ENCODE peak calls at places on chromosomes 13 and 19, in six cellular contexts. One of them, this sample, is unnamed.

GRCh38 chr13:20825476-20825875 is 51.7 kb upstream of the EEF1AKMT1 start:
- DNase-seq in HCT116: no peak
- DNase-seq in A549: no peak
- DNase-seq in vagina: no peak
- DNase-seq in Peyer's patch: no peak
- DNase-seq in body of pancreas: no peak
- DNase-seq in this sample: no peak

GRCh38 chr13:87120476-87120875 is 550.7 kb upstream of the SLITRK5 start:
- DNase-seq in Peyer's patch: no peak
- DNase-seq in body of pancreas: no peak
- DNase-seq in vagina: no peak
- DNase-seq in A549: no peak
- DNase-seq in HCT116: no peak
- DNase-seq in this sample: no peak

GRCh38 chr19:52949422-52949821 is 13.3 kb downstream of the ZNF816 start:
- DNase-seq in A549: no peak
- DNase-seq in Peyer's patch: no peak
- DNase-seq in body of pancreas: no peak
- DNase-seq in HCT116: no peak
- DNase-seq in vagina: no peak
- DNase-seq in this sample: no peak

GRCh38 chr13:114142640-114143490 is 10.4 kb upstream of the RASA3 start:
- DNase-seq in vagina: no peak
- DNase-seq in A549: no peak
- DNase-seq in Peyer's patch: peak
- DNase-seq in HCT116: no peak
- DNase-seq in body of pancreas: peak
- DNase-seq in this sample: no peak

GRCh38 chr13:84844473-84844872 is 954.7 kb downstream of the SLITRK6 start:
- DNase-seq in vagina: no peak
- DNase-seq in A549: peak
- DNase-seq in HCT116: peak
- DNase-seq in Peyer's patch: no peak
- DNase-seq in body of pancreas: no peak
- DNase-seq in this sample: no peak

GRCh38 chr13:107964356-107964755 is 251.0 kb downstream of the LIG4 start:
- DNase-seq in HCT116: no peak
- DNase-seq in body of pancreas: no peak
- DNase-seq in A549: no peak
- DNase-seq in vagina: no peak
- DNase-seq in Peyer's patch: no peak
- DNase-seq in this sample: no peak

GRCh38 chr19:38554676-38555141 is 63.0 kb downstream of the MAP4K1 start:
- DNase-seq in body of pancreas: no peak
- DNase-seq in A549: no peak
- DNase-seq in vagina: no peak
- DNase-seq in Peyer's patch: no peak
- DNase-seq in HCT116: no peak
- DNase-seq in this sample: no peak

GRCh38 chr13:20054586-20054985 is 96.1 kb downstream of the ZMYM2 start:
- DNase-seq in Peyer's patch: no peak
- DNase-seq in vagina: no peak
- DNase-seq in A549: no peak
- DNase-seq in HCT116: no peak
- DNase-seq in body of pancreas: no peak
- DNase-seq in this sample: no peak

GRCh38 chr19:58569191-58569942 is 3.8 kb downstream of the MZF1 start:
- DNase-seq in body of pancreas: peak
- DNase-seq in A549: no peak
- DNase-seq in Peyer's patch: peak
- DNase-seq in HCT116: no peak
- DNase-seq in vagina: no peak
- DNase-seq in this sample: no peak

GRCh38 chr13:113327391-113327765 is 30.3 kb downstream of the LAMP1 start:
- DNase-seq in A549: no peak
- DNase-seq in HCT116: no peak
- DNase-seq in Peyer's patch: no peak
- DNase-seq in vagina: no peak
- DNase-seq in body of pancreas: no peak
- DNase-seq in this sample: no peak

GRCh38 chr19:5693195-5694166 is 3.4 kb downstream of the RPL36 start:
- DNase-seq in Peyer's patch: peak
- DNase-seq in body of pancreas: no peak
- DNase-seq in HCT116: no peak
- DNase-seq in vagina: no peak
- DNase-seq in A549: no peak
- DNase-seq in this sample: no peak

GRCh38 chr19:5949792-5950305 is 28.1 kb downstream of the RANBP3 start:
- DNase-seq in body of pancreas: peak
- DNase-seq in vagina: no peak
- DNase-seq in A549: no peak
- DNase-seq in HCT116: no peak
- DNase-seq in Peyer's patch: no peak
- DNase-seq in this sample: no peak

GRCh38 chr13:79678100-79678499 is 197.1 kb downstream of the NDFIP2 start:
- DNase-seq in Peyer's patch: no peak
- DNase-seq in vagina: no peak
- DNase-seq in body of pancreas: no peak
- DNase-seq in HCT116: no peak
- DNase-seq in A549: no peak
- DNase-seq in this sample: no peak

GRCh38 chr19:27740396-27740795 is 1472.6 kb downstream of the UQCRFS1 start:
- DNase-seq in Peyer's patch: no peak
- DNase-seq in HCT116: no peak
- DNase-seq in body of pancreas: no peak
- DNase-seq in A549: no peak
- DNase-seq in vagina: peak
- DNase-seq in this sample: no peak

GRCh38 chr13:99983401-99984133 is 2.0 kb downstream of the ZIC2 start:
- DNase-seq in vagina: no peak
- DNase-seq in Peyer's patch: no peak
- DNase-seq in body of pancreas: no peak
- DNase-seq in A549: no peak
- DNase-seq in HCT116: no peak
- DNase-seq in this sample: no peak

GRCh38 chr19:37914908-37915307 is 7.9 kb downstream of the SIPA1L3 start:
- DNase-seq in HCT116: no peak
- DNase-seq in A549: no peak
- DNase-seq in Peyer's patch: no peak
- DNase-seq in body of pancreas: no peak
- DNase-seq in vagina: no peak
- DNase-seq in this sample: no peak

GRCh38 chr19:2475018-2475701 is 767 bp upstream of the GADD45B start:
- DNase-seq in Peyer's patch: peak
- DNase-seq in body of pancreas: peak
- DNase-seq in HCT116: no peak
- DNase-seq in A549: no peak
- DNase-seq in vagina: no peak
- DNase-seq in this sample: no peak
- TF ChIP-seq POLR2A in Peyer's patch: no peak
- TF ChIP-seq POLR2A in body of pancreas: no peak
- TF ChIP-seq POLR2A in HCT116: no peak
- TF ChIP-seq POLR2A in A549: no peak
- TF ChIP-seq POLR2A in vagina: no peak
- TF ChIP-seq POLR2A in this sample: no peak

GRCh38 chr19:50328257-50329145 is 676 bp downstream of the KCNC3 start:
- DNase-seq in Peyer's patch: peak
- DNase-seq in vagina: no peak
- DNase-seq in body of pancreas: peak
- DNase-seq in HCT116: no peak
- DNase-seq in A549: no peak
- DNase-seq in this sample: peak
- TF ChIP-seq POLR2A in Peyer's patch: no peak
- TF ChIP-seq POLR2A in vagina: no peak
- TF ChIP-seq POLR2A in body of pancreas: no peak
- TF ChIP-seq POLR2A in HCT116: peak
- TF ChIP-seq POLR2A in A549: peak
- TF ChIP-seq POLR2A in this sample: no peak

GRCh38 chr19:2236285-2237050 is at the start of the genes PLEKHJ1 and SF3A2:
- DNase-seq in HCT116: peak
- DNase-seq in Peyer's patch: peak
- DNase-seq in body of pancreas: peak
- DNase-seq in A549: peak
- DNase-seq in vagina: peak
- DNase-seq in this sample: peak
- TF ChIP-seq POLR2A in HCT116: peak
- TF ChIP-seq POLR2A in Peyer's patch: peak
- TF ChIP-seq POLR2A in body of pancreas: peak
- TF ChIP-seq POLR2A in A549: peak
- TF ChIP-seq POLR2A in vagina: no peak
- TF ChIP-seq POLR2A in this sample: peak

GRCh38 chr19:46269085-46269484 is 27.8 kb upstream of the HIF3A start:
- DNase-seq in Peyer's patch: no peak
- DNase-seq in HCT116: no peak
- DNase-seq in vagina: no peak
- DNase-seq in A549: no peak
- DNase-seq in body of pancreas: no peak
- DNase-seq in this sample: no peak

GRCh38 chr19:46270521-46271256 is 26.2 kb upstream of the HIF3A start:
- DNase-seq in HCT116: no peak
- DNase-seq in Peyer's patch: no peak
- DNase-seq in body of pancreas: no peak
- DNase-seq in vagina: no peak
- DNase-seq in A549: no peak
- DNase-seq in this sample: no peak

DNA sequence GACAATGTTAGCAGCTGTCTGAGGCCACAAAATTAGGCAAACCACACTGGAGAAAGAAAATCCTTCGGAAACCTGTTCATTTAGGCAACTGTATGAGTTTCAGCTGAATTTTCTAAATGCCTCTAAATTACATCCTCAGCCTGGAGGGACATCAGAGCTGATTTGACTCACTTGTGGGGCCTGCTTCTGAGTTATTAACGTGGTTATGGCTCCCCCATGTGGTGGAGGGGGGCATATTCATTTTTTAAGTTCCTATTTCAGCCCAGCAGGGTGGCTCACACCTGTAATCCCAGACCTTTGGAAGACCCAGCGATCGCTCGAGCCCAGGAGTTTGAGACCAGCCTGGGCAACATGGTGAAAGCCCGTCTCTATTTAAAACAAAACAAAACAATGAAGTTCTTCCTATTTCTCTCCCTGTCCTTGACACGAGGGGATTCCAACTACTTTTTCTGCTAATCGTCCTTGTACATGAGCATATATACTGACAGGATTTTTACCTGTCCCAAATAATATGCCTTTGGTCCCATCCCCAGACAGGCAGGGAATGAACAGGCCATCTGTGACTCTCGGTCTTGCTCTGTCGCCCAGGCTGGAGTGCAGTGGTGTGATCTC is 31.5 kb upstream of the HIF3A start:
- DNase-seq in body of pancreas: peak
- DNase-seq in HCT116: peak
- DNase-seq in vagina: no peak
- DNase-seq in Peyer's patch: no peak
- DNase-seq in A549: peak
- DNase-seq in this sample: peak
- TF ChIP-seq POLR2A in body of pancreas: no peak
- TF ChIP-seq POLR2A in HCT116: no peak
- TF ChIP-seq POLR2A in vagina: no peak
- TF ChIP-seq POLR2A in Peyer's patch: no peak
- TF ChIP-seq POLR2A in A549: no peak
- TF ChIP-seq POLR2A in this sample: no peak

GRCh38 chr19:54206030-54206830 is 5.6 kb downstream of the RPS9 start:
- DNase-seq in body of pancreas: no peak
- DNase-seq in vagina: no peak
- DNase-seq in A549: no peak
- DNase-seq in HCT116: no peak
- DNase-seq in Peyer's patch: no peak
- DNase-seq in this sample: no peak

GRCh38 chr19:54206831-54207177 is 6.1 kb downstream of the RPS9 start:
- DNase-seq in body of pancreas: no peak
- DNase-seq in HCT116: no peak
- DNase-seq in vagina: no peak
- DNase-seq in Peyer's patch: no peak
- DNase-seq in A549: no peak
- DNase-seq in this sample: no peak

GRCh38 chr19:54203151-54203611 is 2.5 kb downstream of the RPS9 start:
- DNase-seq in A549: no peak
- DNase-seq in Peyer's patch: no peak
- DNase-seq in vagina: no peak
- DNase-seq in body of pancreas: peak
- DNase-seq in HCT116: no peak
- DNase-seq in this sample: no peak

GRCh38 chr19:54201980-54202379 is 1.3 kb downstream of the RPS9 start:
- DNase-seq in body of pancreas: no peak
- DNase-seq in vagina: no peak
- DNase-seq in HCT116: no peak
- DNase-seq in A549: no peak
- DNase-seq in Peyer's patch: no peak
- DNase-seq in this sample: no peak

GRCh38 chr19:54204767-54205468 is 4.3 kb downstream of the RPS9 start:
- DNase-seq in HCT116: no peak
- DNase-seq in body of pancreas: no peak
- DNase-seq in Peyer's patch: no peak
- DNase-seq in A549: no peak
- DNase-seq in vagina: no peak
- DNase-seq in this sample: no peak
- TF ChIP-seq POLR2A in HCT116: no peak
- TF ChIP-seq POLR2A in body of pancreas: no peak
- TF ChIP-seq POLR2A in Peyer's patch: no peak
- TF ChIP-seq POLR2A in A549: no peak
- TF ChIP-seq POLR2A in vagina: no peak
- TF ChIP-seq POLR2A in this sample: no peak

DNA sequence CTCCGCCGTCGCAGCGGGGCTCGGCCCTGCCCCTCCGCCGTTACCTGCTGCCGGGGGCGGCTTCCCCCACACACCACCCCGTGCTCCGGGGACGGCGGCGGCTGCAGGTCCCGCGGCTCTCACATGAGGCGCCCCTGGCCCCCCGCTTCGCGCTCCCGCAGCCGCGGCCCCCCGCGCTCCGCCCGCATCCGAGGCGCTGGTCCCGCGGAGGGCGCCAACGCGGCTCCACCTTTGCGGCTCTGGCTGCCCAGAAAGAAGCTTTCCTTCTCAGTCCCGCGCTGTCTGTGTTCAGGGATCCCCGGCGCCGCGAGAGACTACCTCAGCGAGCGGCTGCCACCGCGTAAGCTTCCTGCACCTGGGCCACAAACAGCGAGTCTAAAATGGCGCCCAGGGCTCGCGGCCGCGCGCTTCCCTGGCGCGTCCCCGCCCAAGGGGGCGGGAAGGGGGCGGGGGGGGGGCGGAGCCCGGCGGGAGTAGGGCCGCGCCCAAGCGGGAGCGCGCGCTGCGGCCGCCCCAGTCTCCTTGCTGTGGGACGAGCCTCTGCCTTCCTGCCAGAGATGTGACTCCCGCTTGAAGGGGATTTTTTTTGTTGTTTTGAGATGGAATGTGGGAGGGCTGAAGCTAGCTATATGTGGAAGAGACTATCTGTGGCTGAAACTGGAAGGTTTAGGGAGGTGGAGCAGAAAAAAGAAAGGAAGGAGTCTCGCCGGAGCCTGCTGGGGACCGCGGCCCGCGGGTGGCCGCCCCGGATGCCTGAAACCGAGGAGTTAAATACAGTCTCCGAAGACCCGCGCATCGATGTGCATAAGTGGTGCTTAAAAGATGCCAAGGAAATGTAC is at the start of gene FBXL3:
- DNase-seq in HCT116: peak
- DNase-seq in A549: peak
- DNase-seq in body of pancreas: peak
- DNase-seq in Peyer's patch: peak
- DNase-seq in vagina: peak
- DNase-seq in this sample: peak
- TF ChIP-seq POLR2A in HCT116: peak
- TF ChIP-seq POLR2A in A549: peak
- TF ChIP-seq POLR2A in body of pancreas: peak
- TF ChIP-seq POLR2A in Peyer's patch: peak
- TF ChIP-seq POLR2A in vagina: no peak
- TF ChIP-seq POLR2A in this sample: peak

GRCh38 chr13:109587689-109588088 is 198.7 kb downstream of the IRS2 start:
- DNase-seq in vagina: no peak
- DNase-seq in body of pancreas: no peak
- DNase-seq in HCT116: no peak
- DNase-seq in A549: no peak
- DNase-seq in Peyer's patch: no peak
- DNase-seq in this sample: no peak
- TF ChIP-seq POLR2A in vagina: no peak
- TF ChIP-seq POLR2A in body of pancreas: no peak
- TF ChIP-seq POLR2A in HCT116: no peak
- TF ChIP-seq POLR2A in A549: no peak
- TF ChIP-seq POLR2A in Peyer's patch: no peak
- TF ChIP-seq POLR2A in this sample: no peak

This sample was measured in GM12892.